ENCODE peak calls at places on chromosomes 11 and 22, in six cellular contexts. R is stimulated activated CD8-positive, alpha-beta memory T cell treated with anti-CD3 and anti-CD28 coated beads, Interleukin-7, amount 100 ng/mL, for 48 hours; W is stimulated activated CD4-positive, alpha-beta T cell treated with anti-CD3 and anti-CD28 coated beads, Interleukin-15, amount 100 ng/mL, for 24 hours; G is Right ventricle myocardium superior; A is AG09309; P is ACHN. V is an unnamed sample.

GRCh38 chr22:23264610-23265388 is 84.5 kb downstream of the BCR start:
- DNase-seq in R (no peak), W (no peak), G (no peak), A (no peak), P (no peak), V (no peak)

GRCh38 chr22:17562906-17563870 is at the start of gene SLC25A18:
- DNase-seq in R (no peak), W (no peak), G (peak), A (no peak), P (no peak), V (peak)

GRCh38 chr11:68976563-68976962 is 4.2 kb downstream of the MRGPRD start:
- DNase-seq in R (no peak), W (no peak), G (no peak), A (peak), P (no peak), V (no peak)

GRCh38 chr11:10382518-10382917 is 72.5 kb upstream of the AMPD3 start:
- DNase-seq in R (no peak), W (no peak), G (no peak), A (no peak), P (peak), V (no peak)

GRCh38 chr22:48900327-48900597 is 927.4 kb downstream of the BRD1 start:
- DNase-seq in R (no peak), W (no peak), G (no peak), A (no peak), P (no peak), V (no peak)

GRCh38 chr22:29030618-29031235 is 30.9 kb downstream of the C22orf31 start:
- DNase-seq in R (no peak), W (peak), G (peak), A (peak), P (peak), V (peak)

GRCh38 chr11:3865388-3866193 is 10.1 kb downstream of the STIM1 start:
- DNase-seq in R (no peak), W (no peak), G (no peak), A (peak), P (peak), V (no peak)

GRCh38 chr11:17423533-17424310 is 35.3 kb upstream of the KCNJ11 start:
- DNase-seq in R (no peak), W (no peak), G (no peak), A (no peak), P (no peak), V (no peak)

GRCh38 chr11:64055077-64055476 is 19.3 kb downstream of the FLRT1 start:
- DNase-seq in R (no peak), W (no peak), G (peak), A (no peak), P (no peak), V (peak)

GRCh38 chr11:118928870-118929495 is 3.3 kb upstream of the BCL9L start:
- DNase-seq in R (no peak), W (peak), G (peak), A (no peak), P (peak), V (peak)

GRCh38 chr22:44025171-44026065 is 1.3 kb downstream of the PARVB start:
- DNase-seq in R (no peak), W (no peak), G (peak), A (no peak), P (no peak), V (peak)

GRCh38 chr11:45233121-45233803 is 52.9 kb downstream of the SYT13 start:
- DNase-seq in R (peak), W (peak), G (peak), A (no peak), P (peak), V (peak)

GRCh38 chr11:73376803-73377629 is 817 bp downstream of the RELT start:
- DNase-seq in R (peak), W (peak), G (peak), A (peak), P (peak), V (peak)

GRCh38 chr11:121592708-121593107 is 139.9 kb upstream of the SORL1-AS1 start:
- DNase-seq in R (no peak), W (no peak), G (no peak), A (no peak), P (no peak), V (no peak)

GRCh38 chr11:1934326-1935155 is 12.6 kb upstream of the MRPL23 start:
- DNase-seq in R (no peak), W (no peak), G (peak), A (no peak), P (no peak), V (peak)

GRCh38 chr22:16866167-16866566 is 41.0 kb upstream of the XKR3 start:
- DNase-seq in R (no peak), W (no peak), G (no peak), A (no peak), P (peak), V (no peak)

GRCh38 chr11:11400635-11401232 is 47.7 kb upstream of the CSNK2A3 start:
- DNase-seq in R (no peak), W (no peak), G (no peak), A (no peak), P (no peak), V (no peak)

GRCh38 chr11:124758355-124759267 is 3.5 kb downstream of the ESAM start:
- DNase-seq in R (peak), W (peak), G (peak), A (no peak), P (peak), V (peak)

GRCh38 chr22:48741540-48741939 is 1086.1 kb downstream of the BRD1 start:
- DNase-seq in R (no peak), W (no peak), G (no peak), A (no peak), P (no peak), V (no peak)

GRCh38 chr22:38873469-38874411 is 1.7 kb upstream of the CBX6 start:
- DNase-seq in R (no peak), W (peak), G (no peak), A (no peak), P (no peak), V (no peak)

GRCh38 chr11:33861911-33862310 is 30.0 kb downstream of the LMO2 start:
- DNase-seq in R (no peak), W (no peak), G (no peak), A (no peak), P (no peak), V (no peak)

GRCh38 chr11:35553021-35553420 is 27.6 kb upstream of the PAMR1 start:
- DNase-seq in R (no peak), W (no peak), G (no peak), A (no peak), P (no peak), V (no peak)

GRCh38 chr11:26948881-26949280 is 45.0 kb upstream of the FIBIN start:
- DNase-seq in R (no peak), W (no peak), G (no peak), A (no peak), P (no peak), V (no peak)

GRCh38 chr22:37400719-37401118 is 26.6 kb downstream of the ELFN2 start:
- DNase-seq in R (no peak), W (no peak), G (no peak), A (no peak), P (no peak), V (no peak)

GRCh38 chr11:123566852-123567251 is 87.6 kb downstream of the SCN3B start:
- DNase-seq in R (no peak), W (no peak), G (no peak), A (no peak), P (no peak), V (no peak)

GRCh38 chr11:96213500-96213899 is 129.5 kb downstream of the MAML2 start:
- DNase-seq in R (no peak), W (no peak), G (no peak), A (peak), P (peak), V (no peak)

GRCh38 chr22:35821654-35822053 is 104.0 kb downstream of the APOL5 start:
- DNase-seq in R (no peak), W (no peak), G (no peak), A (no peak), P (no peak), V (no peak)

GRCh38 chr22:31881198-31881597 is 63.1 kb upstream of the YWHAH start:
- DNase-seq in R (no peak), W (no peak), G (no peak), A (no peak), P (no peak), V (no peak)

GRCh38 chr22:34781676-34782075 is 284.3 kb upstream of the ISX start:
- DNase-seq in R (no peak), W (no peak), G (no peak), A (no peak), P (no peak), V (no peak)

GRCh38 chr11:121770933-121771332 is 318.2 kb upstream of the SORL1-AS1 start:
- DNase-seq in R (no peak), W (no peak), G (no peak), A (no peak), P (no peak), V (no peak)

GRCh38 chr11:96741068-96741467 is 351.3 kb downstream of the JRKL start:
- DNase-seq in R (no peak), W (no peak), G (no peak), A (peak), P (no peak), V (no peak)

GRCh38 chr11:57429946-57430345 is 3.0 kb upstream of the SLC43A3 start:
- DNase-seq in R (no peak), W (no peak), G (no peak), A (no peak), P (no peak), V (no peak)

GRCh38 chr11:35553831-35554230 is 28.4 kb upstream of the PAMR1 start:
- DNase-seq in R (no peak), W (no peak), G (no peak), A (peak), P (no peak), V (no peak)

GRCh38 chr11:2269601-2270321 is 627 bp downstream of the ASCL2 start:
- DNase-seq in R (peak), W (peak), G (peak), A (no peak), P (no peak), V (no peak)

V was measured in heart left ventricle.